ENCODE peak calls at places on chromosomes 1 and 21, in ten cellular contexts. R, F, A, O, B, P, D, V, I and J are unnamed samples. For H3K4me1, the result is how much of the 10 kb centered on the place peaks cover.

GRCh38 chr1:10253755-10254154 is 43.4 kb downstream of the KIF1B start:
- DNase-seq in F (no peak), R (no peak), D (no peak), B (no peak), A (peak), I (no peak), V (no peak), P (peak), O (peak), J (no peak)

GRCh38 chr21:29130234-29130993 is at the start of gene MAP3K7CL:
- DNase-seq in B (peak), D (no peak), O (peak), A (no peak), V (no peak), F (peak), R (no peak), P (no peak), I (no peak), J (no peak)

GRCh38 chr1:89125571-89126233 is at the start of gene GBP2:
- DNase-seq in D (no peak), A (peak), R (peak), V (peak), I (no peak), P (peak), O (peak), F (peak), B (no peak), J (peak)

GRCh38 chr1:246753670-246754535 is 29.7 kb downstream of the SCCPDH start:
- DNase-seq in P (peak), R (peak), F (peak), B (peak), A (peak), D (no peak), I (peak), V (peak), O (peak), J (peak)

GRCh38 chr1:241225741-241226140 is 131.3 kb downstream of the RGS7 start:
- DNase-seq in B (no peak), D (no peak), R (no peak), I (no peak), V (no peak), O (no peak), P (no peak), A (no peak), F (no peak), J (no peak)

GRCh38 chr1:234478481-234479309 is at the start of gene TARBP1:
- DNase-seq in B (peak), F (peak), V (peak), D (peak), O (peak), R (peak), A (peak), P (peak), I (peak), J (peak)

GRCh38 chr21:37383066-37383465 is 16.5 kb downstream of the DYRK1A start:
- DNase-seq in P (no peak), I (no peak), B (no peak), O (no peak), R (no peak), A (no peak), V (no peak), D (no peak), F (peak), J (no peak)

GRCh38 chr1:155932487-155932886 is 1.7 kb downstream of the KHDC4 start:
- DNase-seq in F (no peak), A (no peak), B (no peak), V (no peak), R (no peak), D (no peak), I (no peak), P (no peak), O (peak), J (no peak)

GRCh38 chr1:235557495-235557894 is 53.2 kb upstream of the B3GALNT2 start:
- DNase-seq in D (no peak), O (no peak), V (peak), R (no peak), B (no peak), F (peak), A (no peak), P (no peak), I (no peak), J (no peak)

GRCh38 chr1:72869873-72870272 is 587.5 kb upstream of the NEGR1 start:
- DNase-seq in F (no peak), R (no peak), P (no peak), A (no peak), V (no peak), O (no peak), D (no peak), B (no peak), I (no peak), J (no peak)

GRCh38 chr1:1470626-1471388 is 758 bp upstream of the ATAD3B start:
- DNase-seq in I (no peak), O (no peak), D (no peak), P (no peak), V (peak), A (no peak), R (peak), B (no peak), F (peak), J (peak)

GRCh38 chr1:161119379-161120061 is 1.6 kb downstream of the NIT1 start:
- DNase-seq in O (peak), I (peak), F (peak), B (no peak), D (no peak), R (peak), P (peak), V (peak), A (peak), J (peak)

GRCh38 chr1:84001501-84001900 is 2.6 kb upstream of the TTLL7 start:
- DNase-seq in O (no peak), P (no peak), R (no peak), B (no peak), I (no peak), F (no peak), V (no peak), D (no peak), A (no peak), J (no peak)

GRCh38 chr1:244391761-244392160 is 59.9 kb downstream of the ADSS2 start:
- DNase-seq in A (peak), B (no peak), D (no peak), V (no peak), F (peak), O (peak), R (no peak), I (no peak), P (no peak), J (no peak)

GRCh38 chr21:35179990-35180557 is 131.0 kb upstream of the RUNX1 start:
- DNase-seq in B (no peak), P (no peak), D (no peak), R (no peak), F (no peak), V (no peak), O (peak), I (no peak), A (no peak), J (no peak)

GRCh38 chr1:179973198-179974114 is 18.8 kb downstream of the CEP350 start:
- DNase-seq in I (no peak), P (peak), O (no peak), A (no peak), R (no peak), V (no peak), D (no peak), F (no peak), B (no peak), J (no peak)

GRCh38 chr1:46248122-46248920 is 758 bp downstream of the RAD54L start:
- DNase-seq in F (peak), R (no peak), O (peak), I (no peak), A (peak), B (no peak), V (peak), P (peak), D (no peak), J (peak)

GRCh38 chr1:24435782-24436365 is 20.3 kb downstream of the NIPAL3 start:
- DNase-seq in D (no peak), I (no peak), P (no peak), V (no peak), A (no peak), F (no peak), O (no peak), R (no peak), B (no peak), J (peak)

GRCh38 chr1:3536395-3536794 is 74.9 kb downstream of the MEGF6 start:
- DNase-seq in D (no peak), A (no peak), R (no peak), F (no peak), P (no peak), V (no peak), O (no peak), B (no peak), I (no peak), J (no peak)

GRCh38 chr1:2863149-2863963 is 61.9 kb upstream of the TTC34 start:
- DNase-seq in O (no peak), P (no peak), B (no peak), F (no peak), I (no peak), A (no peak), R (no peak), V (no peak), D (peak), J (no peak)

GRCh38 chr1:77446841-77447555 is 165.2 kb downstream of the AK5 start:
- DNase-seq in O (peak), I (no peak), F (no peak), R (no peak), V (no peak), B (no peak), P (peak), A (no peak), D (no peak), J (no peak)

GRCh38 chr1:60825593-60825992 is 256.8 kb upstream of the NFIA start:
- DNase-seq in I (no peak), A (no peak), B (no peak), V (peak), F (peak), D (no peak), R (no peak), P (peak), O (no peak), J (no peak)

GRCh38 chr1:218439541-218440295 is 94.6 kb downstream of the TGFB2 start:
- DNase-seq in A (no peak), D (peak), I (no peak), F (peak), R (no peak), B (no peak), V (no peak), P (no peak), O (peak), J (no peak)

GRCh38 chr21:38538353-38538752 is 40.1 kb upstream of the ERG start:
- DNase-seq in D (no peak), A (no peak), I (no peak), B (no peak), F (no peak), R (no peak), P (peak), O (no peak), V (peak), J (no peak)

GRCh38 chr1:183685112-183685713 is 32.1 kb upstream of the APOBEC4 start:
- DNase-seq in A (peak), P (peak), O (peak), F (peak), R (no peak), V (no peak), I (no peak), B (no peak), D (no peak), J (peak)

GRCh38 chr1:69569983-69570755 is 2.4 kb downstream of the LRRC7 start:
- DNase-seq in F (peak), B (no peak), O (no peak), V (no peak), R (no peak), A (no peak), P (peak), D (no peak), I (no peak), J (no peak)

GRCh38 chr21:33039542-33039941 is 13.8 kb downstream of the OLIG2 start:
- DNase-seq in P (no peak), A (no peak), B (no peak), V (no peak), R (no peak), D (no peak), I (no peak), F (no peak), O (no peak), J (no peak)

GRCh38 chr1:26833432-26834405 is 7.2 kb downstream of the ZDHHC18 start:
- DNase-seq in F (no peak), D (peak), A (no peak), P (no peak), B (peak), I (peak), O (no peak), R (peak), V (peak), J (peak)

DNA sequence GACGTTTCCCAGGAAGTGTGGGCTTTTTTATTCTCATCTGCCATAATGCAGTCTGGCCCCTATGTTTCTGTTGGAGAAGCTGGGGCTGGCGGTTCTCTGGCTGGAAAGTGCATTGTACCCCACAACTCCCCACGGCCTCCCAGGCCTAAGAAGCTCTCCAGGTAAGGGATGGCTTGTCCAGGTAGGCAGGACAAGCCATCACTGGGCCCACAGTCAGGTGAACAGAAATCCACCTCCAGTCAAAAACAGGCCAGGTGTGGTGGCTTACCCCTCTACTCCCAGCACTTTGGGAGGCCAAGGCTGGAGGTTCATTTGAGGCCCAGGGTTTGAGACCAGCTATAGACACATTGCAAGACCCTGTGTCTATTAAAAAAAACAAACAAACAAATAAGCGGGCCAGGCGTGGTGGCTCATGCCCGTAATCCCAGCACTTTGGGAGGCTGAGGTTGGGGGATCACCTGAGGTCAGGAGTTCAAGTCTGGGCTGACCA is 3.0 kb upstream of the WNT9A start:
- DNase-seq in B (no peak), O (no peak), R (peak), F (no peak), D (peak), I (no peak), A (no peak), V (no peak), P (no peak), J (no peak)
- H3K27ac ChIP-seq in B (no peak), O (no peak), R (no peak), F (no peak), D (no peak), I (no peak), A (no peak), V (no peak), P (no peak), J (no peak)

GRCh38 chr1:223831755-223832636 is 13.8 kb downstream of the TP53BP2 start:
- DNase-seq in O (peak), A (peak), B (no peak), R (peak), P (peak), F (no peak), I (no peak), V (no peak), D (no peak), J (no peak)

GRCh38 chr1:223828162-223828848 is 17.4 kb downstream of the TP53BP2 start:
- DNase-seq in P (no peak), R (no peak), D (no peak), F (no peak), I (no peak), B (no peak), O (no peak), A (no peak), V (no peak), J (no peak)

GRCh38 chr1:223832637-223832943 is 13.2 kb downstream of the TP53BP2 start:
- DNase-seq in P (no peak), F (no peak), B (no peak), I (no peak), D (no peak), O (peak), R (peak), A (no peak), V (no peak), J (no peak)

GRCh38 chr1:223827193-223827663 is 18.5 kb downstream of the TP53BP2 start:
- DNase-seq in R (no peak), O (peak), I (no peak), P (peak), D (no peak), V (no peak), A (no peak), B (no peak), F (no peak), J (no peak)

GRCh38 chr1:223829678-223830077 is 16.1 kb downstream of the TP53BP2 start:
- DNase-seq in R (no peak), V (no peak), A (no peak), O (no peak), B (no peak), P (no peak), D (no peak), I (no peak), F (no peak), J (no peak)
- H3K4me1 ChIP-seq in R (half or more), V (under half), A (under half), O (under half), B (half or more), P (under half), D (half or more), I (under half), F (under half), J (half or more)

GRCh38 chr1:174875306-174875705 is 124.4 kb upstream of the CACYBP start:
- DNase-seq in O (no peak), A (no peak), B (no peak), I (peak), D (no peak), P (no peak), R (peak), F (peak), V (peak), J (no peak)

GRCh38 chr1:174874337-174875053 is 125.3 kb upstream of the CACYBP start:
- DNase-seq in A (no peak), F (peak), B (no peak), O (no peak), D (no peak), V (peak), R (no peak), P (no peak), I (no peak), J (no peak)

GRCh38 chr1:174870319-174870718 is 129.4 kb upstream of the CACYBP start:
- DNase-seq in O (no peak), B (no peak), I (no peak), A (no peak), V (no peak), F (no peak), P (no peak), D (no peak), R (no peak), J (no peak)

GRCh38 chr1:174872615-174873058 is 127.1 kb upstream of the CACYBP start:
- DNase-seq in D (no peak), A (no peak), R (no peak), B (no peak), V (no peak), I (no peak), O (peak), P (no peak), F (peak), J (no peak)

DNA sequence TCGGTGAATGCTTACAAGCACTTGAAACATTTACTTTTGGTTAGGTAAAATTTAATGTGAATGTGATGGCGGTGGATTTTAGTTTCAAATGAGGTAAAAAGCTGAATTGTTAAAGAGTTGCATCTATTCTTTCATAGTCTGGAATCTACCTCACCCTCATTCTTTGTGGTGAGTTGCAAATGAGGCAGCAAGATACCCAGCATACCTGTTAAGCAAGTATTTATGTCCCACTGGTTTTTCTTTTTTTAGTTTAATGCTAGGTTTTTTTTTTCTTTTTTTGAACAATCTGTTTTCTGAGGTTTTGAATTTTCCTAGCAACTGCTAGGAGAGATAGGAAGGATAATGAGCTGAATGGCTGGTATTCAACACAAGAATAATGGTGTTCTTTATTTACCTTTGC is 127.9 kb upstream of the CACYBP start:
- DNase-seq in I (no peak), B (no peak), D (no peak), F (peak), A (no peak), O (no peak), R (no peak), P (no peak), V (no peak), J (no peak)
- H3K4me3 ChIP-seq in I (no peak), B (no peak), D (no peak), F (no peak), A (no peak), O (no peak), R (no peak), P (no peak), V (no peak), J (no peak)

DNA sequence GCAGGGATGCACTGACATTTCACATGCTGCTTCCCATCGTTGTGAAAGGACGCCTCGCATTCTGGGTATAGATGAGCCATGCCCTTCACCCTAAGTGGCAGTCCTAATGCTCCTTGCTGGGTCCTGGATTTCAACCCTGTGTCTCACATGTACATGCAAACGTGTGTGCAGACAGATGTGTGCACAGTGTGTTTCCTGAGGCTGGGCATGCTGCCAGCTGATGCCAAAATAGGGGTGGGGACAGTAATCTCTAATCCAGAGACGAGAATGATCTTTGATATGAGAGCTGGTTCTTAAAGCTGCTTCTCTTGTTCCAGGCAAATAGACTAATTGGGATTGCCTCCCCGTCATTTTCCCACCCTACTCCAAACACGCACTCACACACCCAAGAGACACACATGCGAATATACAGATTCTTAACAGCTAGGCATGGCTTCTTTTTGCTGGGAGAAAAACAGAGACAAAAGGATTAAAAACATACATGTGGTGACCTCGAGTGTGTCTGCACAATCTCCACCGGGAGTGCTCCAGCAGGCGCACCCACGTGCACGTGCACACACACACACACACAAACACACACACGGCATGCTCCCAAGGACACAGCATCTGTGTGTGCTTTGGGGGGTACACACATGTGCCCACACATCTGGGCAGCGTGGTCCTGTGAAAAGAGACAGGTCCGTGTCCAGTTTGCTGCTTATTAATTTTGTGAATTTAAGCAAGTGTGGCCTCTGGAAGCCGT is 102.2 kb upstream of the ZBTB40 start:
- DNase-seq in B (no peak), O (no peak), P (no peak), D (no peak), A (no peak), I (no peak), V (no peak), R (no peak), F (no peak), J (no peak)
- H3K27ac ChIP-seq in B (no peak), O (no peak), P (no peak), D (no peak), A (no peak), I (no peak), V (no peak), R (no peak), F (no peak), J (no peak)

GRCh38 chr1:8094481-8095241 is 68.6 kb upstream of the ERRFI1 start:
- DNase-seq in R (no peak), I (no peak), P (peak), O (peak), A (no peak), B (no peak), D (no peak), V (peak), F (no peak), J (no peak)

GRCh38 chr1:8097908-8098307 is 71.8 kb upstream of the ERRFI1 start:
- DNase-seq in D (no peak), R (no peak), V (no peak), B (no peak), I (no peak), P (no peak), O (no peak), A (no peak), F (no peak), J (no peak)

GRCh38 chr1:8097077-8097799 is 71.1 kb upstream of the ERRFI1 start:
- DNase-seq in A (no peak), B (no peak), F (no peak), V (peak), O (peak), I (no peak), R (no peak), P (peak), D (no peak), J (no peak)

GRCh38 chr1:8095584-8095983 is 69.5 kb upstream of the ERRFI1 start:
- DNase-seq in I (no peak), F (no peak), D (no peak), O (no peak), P (peak), R (no peak), V (no peak), A (no peak), B (no peak), J (no peak)

GRCh38 chr1:8096105-8097011 is 70.2 kb upstream of the ERRFI1 start:
- DNase-seq in R (no peak), F (no peak), O (peak), A (no peak), P (peak), V (no peak), D (no peak), I (no peak), B (no peak), J (no peak)
- H3K4me1 ChIP-seq in R (under half), F (under half), O (under half), A (half or more), P (half or more), V (under half), D (under half), I (under half), B (under half), J (under half)